ENCODE peak calls at places on chromosomes 11 and 22, in seven cellular contexts. O, J, G, W, L, F and Q are unnamed samples.
A peak's percentile ranks its signal among the peaks of the same experiment; 100 is the strongest.

GRCh38 chr11:133547808-133548494 is 15.7 kb upstream of the OPCML start:
- DNase-seq in L (no peak), G (no peak), O (no peak), F (no peak), W (no peak), J (no peak), Q (peak; percentile 79)

GRCh38 chr11:103631841-103632240 is 404.6 kb upstream of the DDI1 start:
- DNase-seq in O (no peak), F (no peak), G (no peak), J (no peak), L (no peak), W (no peak), Q (no peak)

GRCh38 chr11:32658639-32659406 is 75.2 kb downstream of the EIF3M start:
- DNase-seq in O (no peak), F (no peak), G (no peak), J (peak; percentile 53), L (no peak), W (no peak), Q (no peak)

GRCh38 chr11:3920148-3920852 is 64.8 kb downstream of the STIM1 start:
- DNase-seq in G (no peak), J (peak; percentile 67), F (peak; percentile 63), W (no peak), O (no peak), L (no peak), Q (no peak)

GRCh38 chr11:121214861-121215260 is 77.7 kb upstream of the SC5D start:
- DNase-seq in G (no peak), O (no peak), W (no peak), J (no peak), L (no peak), F (no peak), Q (no peak)

GRCh38 chr11:34640050-34640971 is 19.4 kb downstream of the EHF start:
- DNase-seq in O (peak; percentile 34), J (no peak), G (no peak), W (no peak), L (peak; percentile 56), F (peak; percentile 28), Q (peak; percentile 36)

GRCh38 chr11:58730507-58731089 is 1.1 kb downstream of the GLYAT start:
- DNase-seq in G (no peak), J (no peak), W (no peak), L (no peak), F (no peak), O (no peak), Q (peak; percentile 78)

GRCh38 chr22:23064381-23065068 is 5.8 kb upstream of the GNAZ start:
- DNase-seq in J (no peak), L (no peak), W (peak; percentile 39), G (no peak), O (peak; percentile 15), F (no peak), Q (no peak)

GRCh38 chr11:101862410-101863233 is 52.2 kb upstream of the CEP126 start:
- DNase-seq in G (peak; percentile 12), J (peak; percentile 79), O (peak; percentile 50), L (peak; percentile 90), F (peak; percentile 79), W (no peak), Q (peak; percentile 20)

GRCh38 chr22:45170001-45170466 is 6.3 kb downstream of the NUP50 start:
- DNase-seq in L (peak; percentile 45), J (peak; percentile 44), F (no peak), W (no peak), G (no peak), O (no peak), Q (peak; percentile 78)

GRCh38 chr22:45171830-45172229 is 8.1 kb downstream of the NUP50 start:
- DNase-seq in F (no peak), O (no peak), G (no peak), L (no peak), W (no peak), J (no peak), Q (no peak)

DNA sequence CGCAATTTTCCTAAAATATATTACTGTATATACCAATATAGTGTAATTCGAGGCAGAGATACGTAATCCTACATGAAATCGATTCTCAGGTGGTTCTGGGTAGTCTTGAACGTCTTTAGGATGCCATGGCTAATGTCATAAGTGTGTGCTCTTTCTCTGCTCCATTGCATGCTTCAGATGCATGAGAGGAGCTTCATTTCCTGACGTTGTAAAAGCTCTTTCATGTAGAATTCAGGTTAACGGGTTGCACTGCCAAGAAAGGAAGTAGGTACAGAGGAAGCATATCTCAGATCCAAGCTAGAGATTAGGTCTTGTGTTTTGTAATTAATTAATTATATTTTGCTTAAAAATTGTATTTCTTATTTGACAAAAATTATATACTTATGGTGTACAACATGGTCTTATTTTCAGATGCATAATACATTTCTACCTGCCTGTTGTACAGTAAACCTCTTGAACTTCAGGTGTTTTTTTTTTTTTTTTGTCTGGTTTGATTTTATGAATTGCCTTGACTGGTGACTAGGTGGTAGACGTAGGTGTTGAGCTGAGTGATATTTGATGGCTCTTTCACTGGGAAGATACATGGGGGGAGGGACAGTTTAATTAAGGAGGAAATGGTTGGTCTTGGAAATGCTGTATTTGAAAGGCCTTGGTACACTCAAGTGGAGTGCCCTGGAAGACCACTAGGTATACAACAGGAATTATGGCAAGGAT is 9.3 kb downstream of the NUP50 start:
- DNase-seq in O (no peak), L (no peak), G (no peak), F (no peak), J (no peak), W (no peak), Q (no peak)
- H2AK5ac ChIP-seq in O (no peak overlapping the region), L (no peak overlapping the region), G (no peak overlapping the region), F (no peak overlapping the region), J (no peak overlapping the region), W (no peak overlapping the region), Q (no peak overlapping the region)

GRCh38 chr11:14538926-14539554 is 18.9 kb upstream of the PSMA1 start:
- DNase-seq in J (no peak), F (no peak), L (no peak), W (no peak), O (no peak), G (no peak), Q (no peak)
- H2AK5ac ChIP-seq in J (no peak overlapping the region), F (no peak overlapping the region), L (no peak overlapping the region), W (no peak overlapping the region), O (no peak overlapping the region), G (no peak overlapping the region), Q (no peak overlapping the region)

DNA sequence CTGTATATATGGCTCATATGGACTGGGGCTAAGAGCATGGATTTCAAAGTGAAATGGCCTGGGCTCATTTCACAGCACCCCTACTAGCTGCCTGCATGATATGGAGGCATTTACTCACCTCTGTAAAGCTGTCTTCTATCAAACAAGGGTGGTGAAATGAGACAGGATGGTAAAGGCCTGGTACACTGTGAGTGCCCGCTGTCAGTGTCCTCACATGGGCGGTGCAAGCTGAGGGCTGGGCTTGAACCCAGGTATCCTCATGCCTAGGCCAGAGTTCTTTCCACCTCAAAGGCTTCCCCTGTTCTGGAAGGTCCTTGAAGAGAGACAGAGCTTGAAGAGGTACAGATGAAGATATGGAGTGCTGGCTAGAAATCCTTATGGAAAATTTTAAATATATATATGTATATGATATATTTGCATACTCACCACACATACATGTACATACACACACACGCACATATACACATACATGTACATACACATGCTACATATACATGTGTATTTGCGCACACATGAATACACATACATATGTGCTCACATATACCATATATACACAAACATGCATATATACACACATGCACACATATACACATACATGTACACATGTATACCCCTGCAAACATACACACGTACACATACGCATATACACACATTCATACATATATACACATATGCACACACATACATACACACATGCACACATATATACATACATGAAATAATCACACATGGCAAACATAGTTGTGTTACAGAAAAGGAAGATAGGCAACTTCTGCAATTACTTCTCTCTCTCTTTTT is 44.7 kb downstream of the MICAL2 start:
- DNase-seq in O (no peak), L (no peak), W (no peak), J (no peak), G (no peak), F (no peak), Q (no peak)
- H2AK5ac ChIP-seq in O (no peak overlapping the region), L (no peak overlapping the region), W (no peak overlapping the region), J (no peak overlapping the region), G (no peak overlapping the region), F (peak overlapping the region; percentile 86), Q (no peak overlapping the region)

GRCh38 chr11:71236836-71237475 is 15.4 kb downstream of the SHANK2 start:
- DNase-seq in G (no peak), L (no peak), O (peak; percentile 12), J (no peak), W (no peak), F (no peak), Q (no peak)
- H2AK5ac ChIP-seq in G (no peak overlapping the region), L (no peak overlapping the region), O (no peak overlapping the region), J (no peak overlapping the region), W (no peak overlapping the region), F (no peak overlapping the region), Q (no peak overlapping the region)

GRCh38 chr11:2200536-2200935 is 28.9 kb upstream of the TH start:
- DNase-seq in W (no peak), F (no peak), L (no peak), O (no peak), G (no peak), J (no peak), Q (no peak)

GRCh38 chr11:2199466-2200341 is 28.1 kb upstream of the TH start:
- DNase-seq in F (no peak), J (no peak), O (no peak), G (no peak), L (no peak), W (no peak), Q (no peak)

GRCh38 chr11:2196970-2197770 is 25.6 kb upstream of the TH start:
- DNase-seq in L (peak; percentile 81), F (peak; percentile 59), W (peak; percentile 88), J (peak; percentile 38), G (peak; percentile 68), O (peak; percentile 84), Q (peak; percentile 87)

GRCh38 chr11:2197771-2198520 is 26.3 kb upstream of the TH start:
- DNase-seq in G (no peak), L (no peak), O (no peak), J (no peak), W (no peak), F (no peak), Q (no peak)

GRCh38 chr11:2198621-2199365 is 27.2 kb upstream of the TH start:
- DNase-seq in L (no peak), J (no peak), W (no peak), G (no peak), F (no peak), O (no peak), Q (peak; percentile 97)
- H2AK5ac ChIP-seq in L (no peak overlapping the region), J (no peak overlapping the region), W (no peak overlapping the region), G (peak overlapping the region; percentile 97), F (no peak overlapping the region), O (no peak overlapping the region), Q (peak overlapping the region; percentile 5)

GRCh38 chr11:73554677-73555320 is 43.1 kb downstream of the FAM168A start:
- DNase-seq in J (no peak), F (no peak), G (no peak), O (no peak), W (no peak), L (no peak), Q (no peak)

GRCh38 chr11:73551697-73552096 is 46.2 kb downstream of the FAM168A start:
- DNase-seq in O (no peak), G (no peak), W (no peak), F (no peak), L (no peak), J (no peak), Q (no peak)

GRCh38 chr11:73556966-73557365 is 40.9 kb downstream of the FAM168A start:
- DNase-seq in J (no peak), L (no peak), F (no peak), O (no peak), G (no peak), W (no peak), Q (no peak)

GRCh38 chr11:73555615-73556014 is 42.3 kb downstream of the FAM168A start:
- DNase-seq in F (no peak), J (no peak), L (no peak), G (no peak), O (no peak), W (no peak), Q (no peak)

GRCh38 chr11:73553266-73553665 is 44.6 kb downstream of the FAM168A start:
- DNase-seq in J (peak; percentile 68), O (no peak), G (no peak), F (peak; percentile 50), L (no peak), W (no peak), Q (no peak)
- H2AK5ac ChIP-seq in J (no peak overlapping the region), O (no peak overlapping the region), G (no peak overlapping the region), F (no peak overlapping the region), L (no peak overlapping the region), W (no peak overlapping the region), Q (no peak overlapping the region)